ENCODE peak calls at places on chromosomes 3 and 15, in seven cellular contexts. L, R, D, U, S, E and N are unnamed samples.

GRCh38 chr15:70033529-70034140 is 64.1 kb downstream of the TLE3 start:
- DNase-seq in L (no peak), R (no peak), D (no peak), U (no peak), S (peak; percentile 11), E (peak; percentile 81), N (no peak)

GRCh38 chr15:52233405-52233804 is 42.2 kb upstream of the GNB5 start:
- DNase-seq in L (no peak), R (no peak), D (no peak), U (no peak), S (no peak), E (no peak), N (peak; percentile 9)

GRCh38 chr15:57079446-57079845 is 161.0 kb downstream of the TCF12 start:
- DNase-seq in L (no peak), R (no peak), D (no peak), U (no peak), S (no peak), E (no peak), N (no peak)

GRCh38 chr3:155110996-155111901 is 31.1 kb downstream of the MME start:
- DNase-seq in L (no peak), R (no peak), D (no peak), U (no peak), S (no peak), E (no peak), N (no peak)

GRCh38 chr3:126896941-126897340 is 86.0 kb upstream of the PLXNA1 start:
- DNase-seq in L (no peak), R (no peak), D (no peak), U (no peak), S (no peak), E (no peak), N (no peak)

GRCh38 chr3:113268917-113269316 is 57.6 kb downstream of the BOC start:
- DNase-seq in L (no peak), R (no peak), D (no peak), U (no peak), S (no peak), E (no peak), N (no peak)

GRCh38 chr3:69321301-69321986 is 64.4 kb downstream of the FRMD4B start:
- DNase-seq in L (no peak), R (no peak), D (no peak), U (no peak), S (no peak), E (no peak), N (no peak)

GRCh38 chr3:111848246-111848645 is 10.8 kb upstream of the PHLDB2 start:
- DNase-seq in L (no peak), R (no peak), D (no peak), U (no peak), S (no peak), E (no peak), N (no peak)

GRCh38 chr3:116905805-116906204 is 196.2 kb downstream of the TUSC7 start:
- DNase-seq in L (no peak), R (peak; percentile 8), D (no peak), U (no peak), S (no peak), E (no peak), N (no peak)

GRCh38 chr3:80451393-80451792 is 683.6 kb upstream of the ROBO1 start:
- DNase-seq in L (no peak), R (no peak), D (no peak), U (no peak), S (no peak), E (no peak), N (no peak)

GRCh38 chr15:55260562-55261131 is 29.0 kb downstream of the RAB27A start:
- DNase-seq in L (no peak), R (no peak), D (no peak), U (no peak), S (no peak), E (no peak), N (no peak)

GRCh38 chr3:107240183-107241091 is 136.8 kb upstream of the CCDC54 start:
- DNase-seq in L (peak; percentile 68), R (peak; percentile 81), D (peak; percentile 91), U (peak; percentile 68), S (no peak), E (peak; percentile 82), N (peak; percentile 62)

GRCh38 chr15:88899251-88899650 is 3.9 kb upstream of the HAPLN3 start:
- DNase-seq in L (no peak), R (no peak), D (peak; percentile 31), U (no peak), S (no peak), E (no peak), N (no peak)

GRCh38 chr3:127658234-127658633 is 14.5 kb upstream of the ABTB1 start:
- DNase-seq in L (no peak), R (no peak), D (no peak), U (no peak), S (no peak), E (no peak), N (no peak)

GRCh38 chr3:164641071-164641470 is 437.2 kb downstream of the SI start:
- DNase-seq in L (no peak), R (no peak), D (no peak), U (no peak), S (no peak), E (no peak), N (no peak)

GRCh38 chr3:127206154-127206553 is 13.2 kb downstream of the PRR23E start:
- DNase-seq in L (no peak), R (no peak), D (no peak), U (no peak), S (no peak), E (no peak), N (no peak)

GRCh38 chr15:50943623-50944022 is 35.1 kb downstream of the AP4E1 start:
- DNase-seq in L (no peak), R (no peak), D (no peak), U (no peak), S (no peak), E (peak; percentile 50), N (no peak)

GRCh38 chr3:12393894-12394293 is 90.4 kb upstream of the TSEN2 start:
- DNase-seq in L (no peak), R (no peak), D (no peak), U (no peak), S (no peak), E (peak; percentile 99), N (peak; percentile 90)

GRCh38 chr3:57864853-57865252 is 108.7 kb downstream of the SLMAP start:
- DNase-seq in L (no peak), R (peak; percentile 13), D (no peak), U (no peak), S (no peak), E (peak; percentile 58), N (no peak)

GRCh38 chr3:194080473-194080872 is 55.5 kb upstream of the HES1 start:
- DNase-seq in L (no peak), R (no peak), D (no peak), U (no peak), S (no peak), E (no peak), N (no peak)

GRCh38 chr3:193975072-193975535 is 160.8 kb upstream of the HES1 start:
- DNase-seq in L (no peak), R (no peak), D (no peak), U (no peak), S (no peak), E (no peak), N (no peak)

GRCh38 chr15:62579842-62580241 is 414.8 kb upstream of the C2CD4B start:
- DNase-seq in L (no peak), R (no peak), D (no peak), U (no peak), S (no peak), E (no peak), N (no peak)

GRCh38 chr3:64627471-64628321 is 60.1 kb downstream of the ADAMTS9 start:
- DNase-seq in L (no peak), R (no peak), D (no peak), U (no peak), S (no peak), E (peak; percentile 48), N (no peak)

GRCh38 chr15:45183001-45183400 is 4.8 kb downstream of the SHF start:
- DNase-seq in L (no peak), R (no peak), D (no peak), U (no peak), S (no peak), E (no peak), N (no peak)

GRCh38 chr3:188326968-188327367 is 173.0 kb downstream of the LPP start:
- DNase-seq in L (no peak), R (no peak), D (no peak), U (no peak), S (no peak), E (no peak), N (no peak)

GRCh38 chr3:195524171-195524896 is 18.8 kb downstream of the PPP1R2 start:
- DNase-seq in L (no peak), R (no peak), D (no peak), U (no peak), S (no peak), E (no peak), N (no peak)

GRCh38 chr3:127556565-127556964 is 34.0 kb downstream of the TPRA1 start:
- DNase-seq in L (no peak), R (no peak), D (no peak), U (no peak), S (no peak), E (no peak), N (no peak)

GRCh38 chr3:153595186-153595815 is 433.3 kb downstream of the RAP2B start:
- DNase-seq in L (no peak), R (peak; percentile 71), D (no peak), U (no peak), S (peak; percentile 31), E (peak; percentile 65), N (peak; percentile 2)

GRCh38 chr15:26091184-26091583 is 228.1 kb upstream of the ATP10A start:
- DNase-seq in L (no peak), R (no peak), D (no peak), U (no peak), S (no peak), E (no peak), N (no peak)

GRCh38 chr15:70267879-70268278 is 170.2 kb upstream of the TLE3 start:
- DNase-seq in L (no peak), R (peak; percentile 67), D (no peak), U (no peak), S (no peak), E (peak; percentile 37), N (no peak)

GRCh38 chr15:25846377-25846776 is 16.8 kb downstream of the ATP10A start:
- DNase-seq in L (peak; percentile 71), R (no peak), D (no peak), U (no peak), S (no peak), E (no peak), N (no peak)